ENCODE peak calls at places on chromosomes 13 and 19, in four cellular contexts. One of them, this sample, is unnamed.

GRCh38 chr13:46756977-46757376 is 40.0 kb downstream of the ESD start:
- DNase-seq in effector CD8-positive, alpha-beta T cell: no peak
- DNase-seq in stimulated activated CD4-positive, alpha-beta T cell treated with anti-CD3 and anti-CD28 coated beads, Interleukin-15, amount 100 ng/mL, for 24 hours: no peak
- DNase-seq in BE2C: no peak
- DNase-seq in this sample: no peak

GRCh38 chr19:51159656-51160055 is 17.6 kb downstream of the SIGLEC7 start:
- DNase-seq in stimulated activated CD4-positive, alpha-beta T cell treated with anti-CD3 and anti-CD28 coated beads, Interleukin-15, amount 100 ng/mL, for 24 hours: no peak
- DNase-seq in effector CD8-positive, alpha-beta T cell: no peak
- DNase-seq in BE2C: no peak
- DNase-seq in this sample: no peak

GRCh38 chr19:1041835-1042685 is 2.2 kb downstream of the ABCA7 start:
- DNase-seq in effector CD8-positive, alpha-beta T cell: no peak
- DNase-seq in BE2C: peak
- DNase-seq in stimulated activated CD4-positive, alpha-beta T cell treated with anti-CD3 and anti-CD28 coated beads, Interleukin-15, amount 100 ng/mL, for 24 hours: no peak
- DNase-seq in this sample: no peak

GRCh38 chr19:37309834-37310575 is 60.9 kb upstream of the ZNF527 start:
- DNase-seq in BE2C: no peak
- DNase-seq in effector CD8-positive, alpha-beta T cell: no peak
- DNase-seq in stimulated activated CD4-positive, alpha-beta T cell treated with anti-CD3 and anti-CD28 coated beads, Interleukin-15, amount 100 ng/mL, for 24 hours: peak
- DNase-seq in this sample: no peak

GRCh38 chr13:110126391-110126961 is 180.5 kb downstream of the COL4A1 start:
- DNase-seq in stimulated activated CD4-positive, alpha-beta T cell treated with anti-CD3 and anti-CD28 coated beads, Interleukin-15, amount 100 ng/mL, for 24 hours: no peak
- DNase-seq in BE2C: no peak
- DNase-seq in effector CD8-positive, alpha-beta T cell: no peak
- DNase-seq in this sample: no peak

GRCh38 chr19:54188224-54188871 is 1.0 kb downstream of the MBOAT7 start:
- DNase-seq in stimulated activated CD4-positive, alpha-beta T cell treated with anti-CD3 and anti-CD28 coated beads, Interleukin-15, amount 100 ng/mL, for 24 hours: peak
- DNase-seq in effector CD8-positive, alpha-beta T cell: peak
- DNase-seq in BE2C: no peak
- DNase-seq in this sample: peak

GRCh38 chr13:23578411-23579071 is 8.3 kb downstream of the TNFRSF19 start:
- DNase-seq in effector CD8-positive, alpha-beta T cell: peak
- DNase-seq in BE2C: peak
- DNase-seq in stimulated activated CD4-positive, alpha-beta T cell treated with anti-CD3 and anti-CD28 coated beads, Interleukin-15, amount 100 ng/mL, for 24 hours: peak
- DNase-seq in this sample: peak

GRCh38 chr19:39405930-39406655 is 554 bp upstream of the ZFP36 start:
- DNase-seq in effector CD8-positive, alpha-beta T cell: peak
- DNase-seq in BE2C: no peak
- DNase-seq in stimulated activated CD4-positive, alpha-beta T cell treated with anti-CD3 and anti-CD28 coated beads, Interleukin-15, amount 100 ng/mL, for 24 hours: peak
- DNase-seq in this sample: peak

GRCh38 chr19:8307400-8307964 is 676 bp downstream of the CD320 start:
- DNase-seq in BE2C: peak
- DNase-seq in effector CD8-positive, alpha-beta T cell: no peak
- DNase-seq in stimulated activated CD4-positive, alpha-beta T cell treated with anti-CD3 and anti-CD28 coated beads, Interleukin-15, amount 100 ng/mL, for 24 hours: no peak
- DNase-seq in this sample: no peak